ENCODE peak calls at places on chromosomes 13 and 19, in four cellular contexts. L, O, Z and M are unnamed samples.

GRCh38 chr19:50039968-50040367 is 14.2 kb downstream of the ZNF473 start:
- DNase-seq in L (no peak), O (no peak), Z (no peak), M (no peak)

GRCh38 chr13:29805994-29806748 is 44.2 kb downstream of the UBL3 start:
- DNase-seq in L (no peak), O (no peak), Z (no peak), M (no peak)

GRCh38 chr13:33125821-33126570 is 109.8 kb downstream of the KL start:
- DNase-seq in L (no peak), O (peak), Z (no peak), M (no peak)

GRCh38 chr13:83895994-83896580 is 13.8 kb upstream of the SLITRK1 start:
- DNase-seq in L (no peak), O (no peak), Z (no peak), M (no peak)

GRCh38 chr13:25768726-25769270 is 283.0 kb downstream of the SHISA2 start:
- DNase-seq in L (no peak), O (no peak), Z (no peak), M (no peak)

GRCh38 chr13:87497426-87497825 is 173.7 kb upstream of the SLITRK5 start:
- DNase-seq in L (no peak), O (no peak), Z (no peak), M (no peak)

GRCh38 chr19:51372649-51373504 is at the start of gene NKG7:
- DNase-seq in L (peak), O (no peak), Z (peak), M (peak)

GRCh38 chr13:100214886-100215285 is 126.0 kb downstream of the PCCA start:
- DNase-seq in L (no peak), O (no peak), Z (no peak), M (no peak)

GRCh38 chr13:42487221-42487620 is 86.7 kb upstream of the TNFSF11 start:
- DNase-seq in L (no peak), O (no peak), Z (no peak), M (no peak)

GRCh38 chr19:42634409-42635232 is 39.9 kb upstream of the CEACAM8 start:
- DNase-seq in L (no peak), O (no peak), Z (peak), M (peak)

GRCh38 chr13:72805663-72806341 is 23.9 kb downstream of the PIBF1 start:
- DNase-seq in L (no peak), O (no peak), Z (no peak), M (no peak)

GRCh38 chr19:17103177-17103576 is 27.6 kb downstream of the MYO9B start:
- DNase-seq in L (no peak), O (no peak), Z (peak), M (no peak)

GRCh38 chr19:14517840-14518505 is at the start of gene DNAJB1:
- DNase-seq in L (peak), O (no peak), Z (peak), M (peak)

GRCh38 chr19:18746393-18747167 is 44.5 kb downstream of the COMP start:
- DNase-seq in L (no peak), O (no peak), Z (no peak), M (no peak)

GRCh38 chr19:3358919-3359849 is 7.2 kb upstream of the NFIC start:
- DNase-seq in L (peak), O (no peak), Z (peak), M (peak)

GRCh38 chr19:18669883-18670282 is 13.6 kb upstream of the CRTC1 start:
- DNase-seq in L (no peak), O (no peak), Z (no peak), M (no peak)

GRCh38 chr19:42281175-42282035 is 12.4 kb downstream of the CIC start:
- DNase-seq in L (no peak), O (no peak), Z (no peak), M (no peak)

GRCh38 chr19:29909545-29909944 is 32.5 kb upstream of the URI1 start:
- DNase-seq in L (no peak), O (no peak), Z (no peak), M (no peak)

GRCh38 chr13:47671762-47672161 is 329.3 kb downstream of the SUCLA2 start:
- DNase-seq in L (no peak), O (no peak), Z (no peak), M (no peak)

GRCh38 chr19:10604460-10604980 is 17.4 kb upstream of the AP1M2 start:
- DNase-seq in L (no peak), O (no peak), Z (peak), M (no peak)

GRCh38 chr19:38735257-38735686 is 9.0 kb downstream of the CAPN12 start:
- DNase-seq in L (peak), O (no peak), Z (no peak), M (peak)

GRCh38 chr19:13986348-13986904 is 19.7 kb downstream of the RFX1 start:
- DNase-seq in L (peak), O (no peak), Z (peak), M (peak)

GRCh38 chr19:33365676-33366075 is 7.8 kb upstream of the CEBPG start:
- DNase-seq in L (no peak), O (no peak), Z (no peak), M (no peak)

GRCh38 chr13:96710166-96710866 is 284.0 kb downstream of the OXGR1 start:
- DNase-seq in L (no peak), O (no peak), Z (no peak), M (no peak)